ENCODE peak calls at places on chromosomes 3 and 15, in five cellular contexts. Z, A, R, H and N are unnamed samples.

GRCh38 chr15:90219421-90220141 is 14.2 kb downstream of the CIB1 start:
- DNase-seq in A (no peak), H (peak), R (peak), Z (peak), N (peak)

GRCh38 chr15:50224606-50225005 is 40.9 kb downstream of the HDC start:
- DNase-seq in A (no peak), Z (no peak), R (no peak), H (no peak), N (no peak)

GRCh38 chr15:57947781-57948180 is 117.7 kb downstream of the ALDH1A2 start:
- DNase-seq in A (no peak), Z (peak), R (peak), H (peak), N (no peak)

GRCh38 chr3:60225848-60226247 is 1025.4 kb downstream of the FHIT start:
- DNase-seq in H (no peak), Z (no peak), R (no peak), A (no peak), N (no peak)

GRCh38 chr3:106058485-106058884 is 189.7 kb upstream of the CBLB start:
- DNase-seq in R (no peak), A (no peak), Z (no peak), H (no peak), N (no peak)

GRCh38 chr3:190580443-190580842 is 66.6 kb downstream of the IL1RAP start:
- DNase-seq in Z (no peak), R (no peak), A (no peak), H (no peak), N (no peak)

GRCh38 chr15:90212221-90213079 is 11.3 kb downstream of the SEMA4B start:
- DNase-seq in Z (no peak), A (peak), R (no peak), H (no peak), N (no peak)

GRCh38 chr15:79003301-79003700 is 58.5 kb upstream of the CTSH start:
- DNase-seq in H (no peak), R (no peak), A (no peak), Z (no peak), N (no peak)

GRCh38 chr15:65804252-65804931 is 12.3 kb upstream of the DENND4A start:
- DNase-seq in H (no peak), A (no peak), Z (no peak), R (no peak), N (no peak)

GRCh38 chr3:141057951-141058800 is 7.0 kb downstream of the SPSB4 start:
- DNase-seq in A (no peak), H (peak), Z (no peak), R (no peak), N (no peak)

GRCh38 chr15:37220949-37221670 is 120.8 kb upstream of the MEIS2 start:
- DNase-seq in R (no peak), A (no peak), Z (no peak), H (peak), N (no peak)

GRCh38 chr3:189394599-189395121 is 222.9 kb downstream of the TPRG1 start:
- DNase-seq in H (no peak), A (no peak), R (no peak), Z (no peak), N (no peak)

GRCh38 chr3:180855364-180855763 is 57.1 kb upstream of the FXR1 start:
- DNase-seq in A (no peak), Z (no peak), R (no peak), H (no peak), N (no peak)

GRCh38 chr3:169172535-169172934 is 491.0 kb downstream of the MECOM start:
- DNase-seq in A (no peak), Z (no peak), R (no peak), H (no peak), N (no peak)

GRCh38 chr15:91928676-91929075 is 75.2 kb downstream of the SLCO3A1 start:
- DNase-seq in H (no peak), R (no peak), A (no peak), Z (no peak), N (no peak)

GRCh38 chr3:42518800-42519567 is 16.5 kb downstream of the VIPR1 start:
- DNase-seq in A (no peak), Z (peak), H (no peak), R (no peak), N (peak)
- TF ChIP-seq CTCF in A (no peak), Z (no peak), H (no peak), R (no peak), N (peak)

DNA sequence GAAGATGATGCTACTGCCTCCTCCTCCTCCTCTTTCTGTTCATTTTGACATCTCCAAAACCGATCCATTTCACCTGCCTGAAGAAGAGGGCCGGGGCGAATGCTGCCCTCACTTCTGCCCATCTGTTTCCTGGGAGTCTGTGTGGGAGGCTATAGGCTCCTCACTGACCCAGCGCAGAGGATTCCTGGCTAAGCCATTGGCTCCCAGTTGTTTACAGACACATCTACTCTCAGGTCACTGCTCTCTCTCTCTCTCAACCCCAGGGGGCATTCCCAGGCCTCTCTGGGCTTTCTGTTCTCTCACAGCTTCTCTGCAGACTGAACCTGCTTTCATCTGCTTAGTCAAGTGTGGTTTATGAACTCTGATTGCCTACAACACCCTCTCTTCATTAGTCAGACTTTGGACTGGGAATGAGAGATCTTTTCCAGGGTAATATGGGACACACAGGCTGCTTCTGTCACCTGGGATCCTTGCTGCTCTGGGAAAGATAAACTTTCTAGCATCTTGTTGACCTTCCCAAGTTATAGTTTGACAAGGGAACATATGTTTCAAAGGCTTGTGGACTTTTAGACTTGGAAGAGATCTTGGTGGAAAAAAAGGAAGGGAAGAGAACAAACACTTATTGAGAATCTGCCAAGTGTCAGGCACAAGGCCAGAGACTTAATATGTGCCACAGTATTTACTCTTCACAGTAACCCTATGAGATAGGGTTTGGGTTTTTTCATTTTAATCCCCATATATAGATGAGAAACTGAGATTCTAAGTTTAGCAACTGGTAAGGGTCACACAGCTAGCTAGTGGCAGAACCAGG is 30.2 kb upstream of the USP3 start:
- DNase-seq in R (no peak), Z (no peak), A (peak), H (peak), N (peak)
- TF ChIP-seq CTCF in R (no peak), Z (no peak), A (no peak), H (peak), N (no peak)

DNA sequence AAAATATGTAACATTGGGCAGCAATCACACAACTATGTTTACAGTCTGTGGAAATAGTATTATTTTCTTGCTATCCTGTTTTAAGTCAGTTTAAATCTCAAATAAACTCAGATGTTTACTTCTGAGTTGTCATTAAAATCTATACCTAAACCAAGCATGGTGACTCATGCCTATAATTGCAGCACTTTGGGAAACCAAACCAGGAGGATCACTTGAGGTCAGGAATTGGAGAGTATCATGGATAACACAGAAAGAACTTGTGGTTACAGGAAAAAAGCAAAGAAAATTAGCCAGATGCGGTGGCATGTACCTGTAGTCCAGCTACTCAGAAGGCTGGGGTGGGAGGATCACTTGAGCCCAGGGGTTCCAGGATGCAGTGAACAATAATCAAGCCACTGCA is 631.6 kb upstream of the EPHA6 start:
- DNase-seq in R (no peak), Z (no peak), A (no peak), H (no peak), N (no peak)
- TF ChIP-seq CTCF in R (no peak), Z (no peak), A (no peak), H (no peak), N (no peak)

DNA sequence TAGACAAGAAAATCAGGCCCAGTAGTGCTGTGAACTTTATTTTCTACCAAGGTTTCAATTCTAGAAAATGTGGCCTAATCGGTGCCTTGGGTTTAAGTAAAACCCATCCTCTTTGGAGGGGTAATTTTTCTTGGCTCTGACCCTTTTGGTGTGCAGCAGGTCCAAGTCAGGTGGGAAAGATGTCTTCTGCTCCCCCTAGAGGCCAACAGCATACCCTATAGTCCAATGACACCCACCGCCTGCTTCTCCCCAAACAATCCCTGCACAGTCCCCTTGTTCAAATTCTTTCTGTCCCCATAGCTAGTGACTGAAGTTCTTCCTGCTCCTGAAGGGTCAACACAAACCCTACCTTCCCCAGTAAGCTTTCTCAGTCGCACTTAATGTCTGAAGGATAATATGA is 261.8 kb upstream of the GOLGA6L4 start:
- DNase-seq in R (no peak), Z (no peak), H (no peak), A (no peak), N (peak)
- TF ChIP-seq CTCF in R (no peak), Z (no peak), H (peak), A (no peak), N (peak)

GRCh38 chr3:148309390-148310035 is 388.2 kb upstream of the AGTR1 start:
- DNase-seq in A (no peak), Z (no peak), H (peak), R (no peak), N (peak)
- TF ChIP-seq CTCF in A (peak), Z (peak), H (peak), R (peak), N (peak)

GRCh38 chr15:47987908-47988532 is 132.8 kb upstream of the SLC24A5 start:
- DNase-seq in A (no peak), R (no peak), H (peak), Z (no peak), N (peak)
- TF ChIP-seq CTCF in A (peak), R (peak), H (peak), Z (peak), N (peak)

GRCh38 chr15:51775967-51776816 is 24.8 kb downstream of the TMOD2 start:
- DNase-seq in Z (no peak), R (peak), A (peak), H (peak), N (peak)
- TF ChIP-seq CTCF in Z (peak), R (peak), A (peak), H (peak), N (peak)